ENCODE peak calls at places on chromosomes 16 and 17, in six cellular contexts. E, K, J, U, S and M are unnamed samples.

GRCh38 chr17:76263896-76264295 is 1.3 kb upstream of the UBALD2 start:
- DNase-seq in E (no peak), K (no peak), J (no peak), U (no peak), S (no peak), M (no peak)

GRCh38 chr17:44331249-44331760 is 6.7 kb upstream of the SLC25A39 start:
- DNase-seq in E (peak), K (no peak), J (no peak), U (no peak), S (peak), M (peak)

GRCh38 chr16:68179196-68179795 is 56.6 kb downstream of the ESRP2 start:
- DNase-seq in E (no peak), K (no peak), J (no peak), U (no peak), S (no peak), M (no peak)

GRCh38 chr16:88681084-88681680 is 5.1 kb downstream of the SNAI3 start:
- DNase-seq in E (peak), K (no peak), J (no peak), U (no peak), S (no peak), M (no peak)

GRCh38 chr17:9912146-9913099 is 7.4 kb upstream of the RCVRN start:
- DNase-seq in E (no peak), K (no peak), J (no peak), U (no peak), S (no peak), M (no peak)

GRCh38 chr16:51657844-51658243 is 506.8 kb upstream of the SALL1 start:
- DNase-seq in E (no peak), K (no peak), J (no peak), U (no peak), S (no peak), M (no peak)

GRCh38 chr17:78118801-78119241 is 9.7 kb downstream of the TMC6 start:
- DNase-seq in E (no peak), K (no peak), J (no peak), U (no peak), S (no peak), M (no peak)

GRCh38 chr16:27690604-27691003 is 140.7 kb downstream of the KATNIP start:
- DNase-seq in E (no peak), K (peak), J (no peak), U (no peak), S (no peak), M (no peak)

GRCh38 chr16:78506372-78507193 is 407.1 kb downstream of the WWOX start:
- DNase-seq in E (no peak), K (no peak), J (no peak), U (no peak), S (no peak), M (no peak)

GRCh38 chr16:67531247-67531646 is 2.6 kb downstream of the RIPOR1 start:
- DNase-seq in E (no peak), K (no peak), J (no peak), U (no peak), S (no peak), M (no peak)